ENCODE peak calls at places on chromosomes 13 and 19, in ten cellular contexts. U is activated naive CD8-positive, alpha-beta T cell treated with anti-CD3 and anti-CD28 coated beads for 36 hours; V is NCI-H2081; W is lower leg skin; D is activated CD4-positive, alpha-beta T cell treated with anti-CD3 and anti-CD28 coated beads for 24 hours; X is HTR-8/SVneo; F is heart right ventricle; B is GM03348; H is choroid plexus epithelial cell; Z is NCI-H345. I is an unnamed sample.

GRCh38 chr19:756232-756631 is 5.3 kb downstream of the MISP start:
- DNase-seq in V (no peak), B (peak; percentile 31), U (peak; percentile 40), W (no peak), F (no peak), X (no peak), Z (no peak), H (peak; percentile 52), D (no peak), I (no peak)

GRCh38 chr13:99971576-99972189 is at the start of gene ZIC5:
- DNase-seq in F (no peak), W (no peak), H (peak; percentile 73), D (no peak), U (no peak), V (peak; percentile 49), Z (no peak), X (no peak), B (no peak), I (no peak)

GRCh38 chr13:102089177-102089576 is 312.7 kb downstream of the FGF14 start:
- DNase-seq in V (no peak), W (no peak), D (no peak), U (no peak), X (no peak), F (no peak), H (peak; percentile 58), B (no peak), Z (no peak), I (no peak)

GRCh38 chr13:104171132-104171531 is 1104.9 kb upstream of the SLC10A2 start:
- DNase-seq in V (peak; percentile 8), D (no peak), W (no peak), Z (peak; percentile 44), B (no peak), H (no peak), U (no peak), F (no peak), X (no peak), I (no peak)

GRCh38 chr13:100273576-100273975 is 184.7 kb downstream of the PCCA start:
- DNase-seq in X (no peak), W (no peak), H (no peak), Z (no peak), D (no peak), U (no peak), F (no peak), B (no peak), V (no peak), I (no peak)

GRCh38 chr19:38107129-38107528 is 116.9 kb downstream of the DPF1 start:
- DNase-seq in W (no peak), H (no peak), U (no peak), D (no peak), Z (no peak), V (no peak), F (no peak), B (no peak), X (no peak), I (no peak)

GRCh38 chr19:42188665-42189064 is 28.8 kb downstream of the DEDD2 start:
- DNase-seq in X (no peak), D (no peak), V (no peak), Z (no peak), W (no peak), F (no peak), B (no peak), H (no peak), U (no peak), I (no peak)

GRCh38 chr13:36712785-36713184 is 39.0 kb downstream of the SERTM1 start:
- DNase-seq in H (peak; percentile 46), V (no peak), B (peak; percentile 31), W (no peak), D (no peak), Z (no peak), X (no peak), U (no peak), F (no peak), I (no peak)

GRCh38 chr13:47232516-47232915 is 335.7 kb upstream of the HTR2A start:
- DNase-seq in V (no peak), H (no peak), B (no peak), U (no peak), D (no peak), F (no peak), Z (no peak), X (no peak), W (no peak), I (no peak)

GRCh38 chr13:69474286-69474685 is 633.3 kb upstream of the ATXN8OS start:
- DNase-seq in U (no peak), B (no peak), D (no peak), Z (no peak), V (no peak), H (no peak), F (no peak), W (no peak), X (peak; percentile 1), I (no peak)

GRCh38 chr19:3360494-3361383 is 5.6 kb upstream of the NFIC start:
- DNase-seq in D (peak; percentile 75), U (peak; percentile 81), X (no peak), F (peak; percentile 81), V (no peak), B (peak; percentile 84), W (peak; percentile 95), H (no peak), Z (no peak), I (no peak)

GRCh38 chr13:35471466-35472307 is 4.8 kb downstream of the MAB21L1 start:
- DNase-seq in H (peak; percentile 21), D (no peak), Z (no peak), F (no peak), U (no peak), V (no peak), W (no peak), B (peak; percentile 16), X (no peak), I (no peak)

GRCh38 chr19:38658462-38659306 is 11.2 kb downstream of the ACTN4 start:
- DNase-seq in U (no peak), X (peak; percentile 85), W (no peak), Z (peak; percentile 89), B (peak; percentile 84), H (peak; percentile 100), F (peak; percentile 74), D (no peak), V (peak; percentile 61), I (peak; percentile 85)

GRCh38 chr19:7831452-7831851 is 1.4 kb downstream of the EVI5L start:
- DNase-seq in B (peak; percentile 71), H (peak; percentile 58), Z (no peak), W (no peak), V (no peak), F (no peak), U (no peak), X (no peak), D (no peak), I (no peak)

GRCh38 chr13:113748101-113748861 is 10.7 kb upstream of the TMEM255B start:
- DNase-seq in Z (no peak), B (no peak), F (no peak), H (no peak), D (no peak), X (no peak), V (no peak), W (no peak), U (no peak), I (no peak)

GRCh38 chr13:49938921-49939320 is 2.8 kb upstream of the SPRYD7 start:
- DNase-seq in F (no peak), B (no peak), V (no peak), U (no peak), X (no peak), Z (no peak), H (no peak), W (no peak), D (no peak), I (no peak)

GRCh38 chr19:44374789-44375188 is 18.3 kb upstream of the ZNF112 start:
- DNase-seq in F (no peak), D (no peak), V (no peak), U (no peak), W (no peak), H (no peak), B (no peak), Z (no peak), X (no peak), I (no peak)

GRCh38 chr19:29942404-29943261 is 594 bp downstream of the URI1 start:
- DNase-seq in Z (peak; percentile 84), V (peak; percentile 50), F (peak; percentile 43), X (peak; percentile 39), B (peak; percentile 81), D (peak; percentile 50), U (peak; percentile 86), W (peak; percentile 89), H (no peak), I (peak; percentile 74)

GRCh38 chr19:48495391-48495790 is 16.2 kb downstream of the LMTK3 start:
- DNase-seq in V (no peak), D (no peak), X (no peak), F (no peak), U (no peak), Z (no peak), H (no peak), W (no peak), B (no peak), I (no peak)

GRCh38 chr13:43433691-43434121 is 353.1 kb downstream of the ENOX1 start:
- DNase-seq in B (peak; percentile 3), W (no peak), X (no peak), H (peak; percentile 11), Z (no peak), U (no peak), D (no peak), V (no peak), F (no peak), I (no peak)

GRCh38 chr13:95494082-95494681 is 58.3 kb upstream of the CLDN10 start:
- DNase-seq in U (no peak), X (peak; percentile 38), Z (peak; percentile 62), H (peak; percentile 86), D (no peak), F (peak; percentile 16), B (peak; percentile 74), V (peak; percentile 84), W (no peak), I (peak; percentile 2)

GRCh38 chr19:32910094-32910493 is 40.5 kb upstream of the SLC7A9 start:
- DNase-seq in Z (no peak), V (no peak), F (no peak), W (no peak), X (no peak), B (no peak), U (no peak), H (no peak), D (no peak), I (no peak)

GRCh38 chr19:48218964-48219363 is 36.7 kb downstream of the CARD8 start:
- DNase-seq in X (peak; percentile 42), U (no peak), B (no peak), W (no peak), D (no peak), V (no peak), H (peak; percentile 85), Z (no peak), F (no peak), I (no peak)

GRCh38 chr19:13727798-13728197 is 36.5 kb upstream of the MRI1 start:
- DNase-seq in W (no peak), U (no peak), H (peak; percentile 47), F (peak; percentile 60), D (no peak), Z (no peak), X (no peak), B (peak; percentile 44), V (no peak), I (no peak)

GRCh38 chr13:57716295-57716694 is 84.8 kb downstream of the PCDH17 start:
- DNase-seq in V (no peak), D (no peak), H (no peak), F (no peak), W (no peak), B (no peak), X (no peak), Z (no peak), U (no peak), I (no peak)

GRCh38 chr19:50729894-50730293 is 6.7 kb downstream of the CLEC11A start:
- DNase-seq in V (no peak), B (no peak), U (no peak), H (no peak), F (no peak), X (no peak), D (no peak), W (no peak), Z (no peak), I (no peak)

GRCh38 chr13:84810781-84811180 is 928.5 kb upstream of the SLITRK1 start:
- DNase-seq in H (no peak), U (no peak), X (no peak), D (no peak), F (no peak), W (no peak), B (no peak), V (no peak), Z (no peak), I (no peak)

GRCh38 chr19:39247701-39248664 is 673 bp downstream of the IFNL4 start:
- DNase-seq in H (no peak), D (no peak), X (no peak), B (peak; percentile 34), V (no peak), U (peak; percentile 28), F (no peak), W (no peak), Z (peak; percentile 25), I (no peak)